ENCODE peak calls at places on chromosome 22, in four cellular contexts. V, Z, I and A are unnamed samples.

GRCh38 chr22:27850000-27850465 is 48.5 kb upstream of the MN1 start:
- DNase-seq in I (peak), V (no peak), Z (peak), A (no peak)

GRCh38 chr22:30922151-30922611 is 46.4 kb downstream of the MORC2 start:
- DNase-seq in Z (peak), V (peak), I (peak), A (peak)

GRCh38 chr22:31094741-31095140 is 12.6 kb downstream of the SELENOM start:
- DNase-seq in Z (no peak), I (no peak), V (no peak), A (no peak)

GRCh38 chr22:28885939-28886338 is 2.6 kb downstream of the ZNRF3 start:
- DNase-seq in I (no peak), V (no peak), Z (no peak), A (no peak)

GRCh38 chr22:46937939-46938338 is 175.5 kb downstream of the TBC1D22A start:
- DNase-seq in Z (no peak), I (no peak), V (peak), A (no peak)

GRCh38 chr22:47564651-47565050 is 802.2 kb downstream of the TBC1D22A start:
- DNase-seq in V (no peak), Z (no peak), I (no peak), A (no peak)

GRCh38 chr22:31973739-31974138 is 29.4 kb downstream of the YWHAH start:
- DNase-seq in Z (peak), I (no peak), V (peak), A (peak)

GRCh38 chr22:31680764-31681624 is 19.0 kb upstream of the PISD start:
- DNase-seq in Z (no peak), V (no peak), I (peak), A (no peak)

GRCh38 chr22:30605449-30606110 is 1.4 kb upstream of the TCN2 start:
- DNase-seq in V (peak), Z (peak), I (peak), A (peak)

GRCh38 chr22:43228330-43228729 is 41.4 kb upstream of the TTLL12 start:
- DNase-seq in V (no peak), I (peak), Z (peak), A (peak)

GRCh38 chr22:47631571-47632102 is 869.2 kb downstream of the TBC1D22A start:
- DNase-seq in V (no peak), Z (no peak), I (no peak), A (no peak)

GRCh38 chr22:45631140-45631539 is 40.5 kb upstream of the ATXN10 start:
- DNase-seq in V (peak), Z (no peak), I (no peak), A (no peak)

GRCh38 chr22:30159561-30160353 is 79.5 kb downstream of the HORMAD2 start:
- DNase-seq in V (no peak), Z (no peak), I (peak), A (peak)

GRCh38 chr22:28710889-28711285 is 30.7 kb downstream of the CHEK2 start:
- DNase-seq in Z (no peak), I (peak), V (no peak), A (no peak)

GRCh38 chr22:30481711-30482110 is 9.9 kb upstream of the SEC14L3 start:
- DNase-seq in Z (no peak), I (peak), V (no peak), A (no peak)

GRCh38 chr22:29994027-29994715 is 86.1 kb upstream of the HORMAD2 start:
- DNase-seq in Z (no peak), V (no peak), I (peak), A (no peak)

GRCh38 chr22:27670701-27671412 is 130.7 kb downstream of the MN1 start:
- DNase-seq in Z (peak), I (peak), V (no peak), A (peak)

GRCh38 chr22:39601180-39601535 is 30.6 kb downstream of the CACNA1I start:
- DNase-seq in I (no peak), V (no peak), Z (no peak), A (no peak)
- TF ChIP-seq CTCF in I (no peak), V (no peak), Z (no peak), A (no peak)

GRCh38 chr22:21018314-21018713 is 3.3 kb downstream of the P2RX6 start:
- DNase-seq in Z (no peak), I (no peak), V (no peak), A (no peak)

GRCh38 chr22:21016644-21017420 is 1.9 kb downstream of the P2RX6 start:
- DNase-seq in Z (no peak), V (peak), I (no peak), A (no peak)

GRCh38 chr22:21022507-21022906 is 7.5 kb downstream of the P2RX6 start:
- DNase-seq in I (no peak), V (no peak), Z (no peak), A (no peak)

GRCh38 chr22:21022955-21023614 is 8.1 kb downstream of the P2RX6 start:
- DNase-seq in V (peak), Z (no peak), I (no peak), A (no peak)

DNA sequence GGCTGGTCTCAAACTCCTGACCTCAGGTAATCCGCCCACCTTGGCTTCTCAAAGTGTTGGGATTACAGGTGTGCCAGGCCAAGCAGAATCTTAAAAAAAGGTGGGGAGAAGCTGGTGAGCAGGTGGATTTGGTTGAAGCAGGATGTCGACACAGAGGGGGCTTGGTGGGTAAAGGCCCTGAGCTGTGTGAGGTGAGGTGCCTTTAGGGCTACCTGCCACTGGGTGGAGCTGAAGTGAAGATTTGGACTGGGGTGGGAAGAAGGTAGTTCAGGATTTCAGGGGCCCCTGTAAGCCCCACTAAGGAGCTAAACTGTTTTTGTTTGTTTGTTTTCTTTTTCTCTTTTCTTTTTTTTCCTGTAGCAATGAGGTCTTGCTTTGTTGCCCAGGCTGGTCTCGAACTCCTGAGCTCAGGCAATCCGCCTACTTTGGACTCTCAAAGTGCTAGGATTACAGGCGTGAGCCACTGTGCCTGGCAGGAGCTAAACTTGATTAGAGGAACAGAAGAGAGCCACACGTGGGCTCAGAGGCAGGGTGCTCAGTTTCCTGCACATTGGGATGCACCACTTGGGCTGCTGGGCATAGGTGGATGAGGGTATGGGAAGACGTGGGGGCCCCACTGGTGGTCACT is 6.0 kb downstream of the P2RX6 start:
- DNase-seq in Z (no peak), I (no peak), V (no peak), A (no peak)
- TF ChIP-seq CTCF in Z (peak), I (peak), V (peak), A (peak)

GRCh38 chr22:48953830-48954229 is 873.8 kb downstream of the BRD1 start:
- DNase-seq in Z (no peak), I (no peak), V (no peak), A (no peak)

GRCh38 chr22:48953103-48953720 is 874.5 kb downstream of the BRD1 start:
- DNase-seq in I (no peak), V (no peak), Z (no peak), A (no peak)

GRCh38 chr22:48955351-48956311 is 872.0 kb downstream of the BRD1 start:
- DNase-seq in I (no peak), V (peak), Z (no peak), A (no peak)

GRCh38 chr22:48952256-48953102 is 875.2 kb downstream of the BRD1 start:
- DNase-seq in I (no peak), V (no peak), Z (no peak), A (no peak)

GRCh38 chr22:48954781-48955311 is 872.8 kb downstream of the BRD1 start:
- DNase-seq in I (no peak), V (no peak), Z (no peak), A (no peak)
- TF ChIP-seq CTCF in I (no peak), V (no peak), Z (no peak), A (no peak)

GRCh38 chr22:24977370-24978230 is 25.1 kb downstream of the KIAA1671 start:
- DNase-seq in I (peak), Z (peak), V (peak), A (no peak)
- TF ChIP-seq CTCF in I (no peak), Z (no peak), V (peak), A (no peak)

DNA sequence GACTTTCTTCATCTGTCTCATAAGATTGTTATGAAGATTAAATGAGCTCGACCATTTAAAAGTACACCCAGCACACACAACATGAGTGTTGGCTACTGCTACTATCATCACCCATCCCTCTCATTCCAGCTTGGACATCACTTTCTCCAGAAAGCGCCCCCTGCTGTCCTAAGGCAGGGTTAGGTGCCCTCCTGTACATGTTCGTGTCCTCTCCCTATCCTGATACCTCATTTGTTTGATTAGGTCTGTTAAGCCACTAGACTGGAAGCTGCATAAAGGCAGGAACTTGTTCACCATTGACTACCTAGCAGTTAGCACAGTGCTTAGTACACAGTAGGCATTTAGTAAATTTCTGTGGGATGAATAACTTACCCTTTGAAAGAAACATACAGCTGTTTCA is 85.5 kb downstream of the ENTHD1 start:
- DNase-seq in V (no peak), I (peak), Z (no peak), A (peak)
- TF ChIP-seq CTCF in V (peak), I (peak), Z (peak), A (peak)

DNA sequence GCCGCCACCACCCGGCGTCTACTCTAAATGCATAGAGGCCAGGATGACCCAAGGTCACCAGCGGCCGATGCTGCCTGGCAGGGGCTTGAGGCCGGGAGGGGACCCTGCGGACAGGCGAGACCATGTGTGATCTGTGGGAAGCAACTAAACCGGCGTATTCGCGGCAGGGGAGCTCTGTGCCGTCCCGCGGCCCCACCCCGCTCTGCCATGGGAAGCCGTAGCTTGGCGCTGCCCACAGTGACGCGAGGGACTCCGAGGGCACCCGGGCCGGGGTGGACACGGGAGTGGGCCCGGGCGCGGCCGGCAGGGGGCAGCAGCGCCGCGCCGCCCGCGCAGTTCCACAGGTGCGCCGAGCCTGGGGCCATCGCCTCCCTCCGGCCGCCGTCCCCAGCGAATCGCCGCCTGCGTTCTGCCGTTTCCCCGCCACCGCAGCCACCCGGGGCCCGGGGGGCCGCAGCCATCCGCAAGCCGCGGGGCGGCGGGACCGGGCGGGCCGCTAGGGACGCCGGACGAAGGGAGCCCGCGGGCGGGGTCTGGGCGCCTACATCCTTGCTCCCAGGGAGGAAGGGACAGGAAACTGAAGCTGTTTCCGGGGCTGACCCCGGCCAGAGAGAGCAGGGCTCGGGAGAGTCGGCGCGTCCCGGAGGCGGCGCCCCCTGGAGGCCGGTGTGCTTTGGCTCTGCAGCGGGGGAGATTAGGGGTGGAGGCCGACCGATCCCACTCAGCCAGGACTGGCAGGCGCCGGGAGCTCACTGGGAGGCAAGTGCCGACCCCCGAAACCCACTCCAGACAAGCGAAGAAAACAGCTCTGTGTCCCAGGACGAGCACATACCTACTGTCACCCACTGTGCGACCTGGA is 12.5 kb upstream of the HDHD5 start:
- DNase-seq in Z (peak), I (peak), V (peak), A (peak)
- TF ChIP-seq CTCF in Z (peak), I (peak), V (peak), A (peak)

GRCh38 chr22:24772493-24773220 is 1.9 kb downstream of the PIWIL3 start:
- DNase-seq in Z (no peak), I (peak), V (no peak), A (peak)
- TF ChIP-seq CTCF in Z (peak), I (peak), V (peak), A (peak)

GRCh38 chr22:44404341-44405020 is 91.7 kb upstream of the SHISAL1 start:
- DNase-seq in I (no peak), V (peak), Z (peak), A (no peak)

GRCh38 chr22:44400763-44401060 is 88.0 kb upstream of the SHISAL1 start:
- DNase-seq in V (no peak), Z (no peak), I (no peak), A (no peak)

GRCh38 chr22:44403166-44403565 is 90.4 kb upstream of the SHISAL1 start:
- DNase-seq in I (no peak), V (peak), Z (no peak), A (no peak)

GRCh38 chr22:44403930-44404329 is 91.2 kb upstream of the SHISAL1 start:
- DNase-seq in I (no peak), Z (peak), V (peak), A (no peak)

GRCh38 chr22:44402196-44403111 is 89.7 kb upstream of the SHISAL1 start:
- DNase-seq in Z (no peak), I (no peak), V (peak), A (no peak)
- TF ChIP-seq CTCF in Z (no peak), I (no peak), V (no peak), A (no peak)